ENCODE peak calls at places on chromosome 7, in six cellular contexts. One of them, this sample, is unnamed.
A peak's percentile ranks its signal among the peaks of the same experiment; 100 is the strongest.

GRCh38 chr7:36261019-36261754 is 108.1 kb downstream of the EEPD1 start:
- DNase-seq in breast epithelium: no peak
- DNase-seq in adrenal gland: no peak
- DNase-seq in left cardiac atrium: no peak
- DNase-seq in GOT3: no peak
- DNase-seq in GM03348: no peak
- DNase-seq in this sample: no peak

GRCh38 chr7:70695804-70696104 is 436.2 kb upstream of the GALNT17 start:
- DNase-seq in breast epithelium: no peak
- DNase-seq in left cardiac atrium: no peak
- DNase-seq in adrenal gland: no peak
- DNase-seq in GOT3: no peak
- DNase-seq in GM03348: no peak
- DNase-seq in this sample: no peak

GRCh38 chr7:125090596-125090995 is 161.0 kb upstream of the POT1 start:
- DNase-seq in GOT3: no peak
- DNase-seq in GM03348: no peak
- DNase-seq in breast epithelium: no peak
- DNase-seq in left cardiac atrium: no peak
- DNase-seq in adrenal gland: no peak
- DNase-seq in this sample: no peak

GRCh38 chr7:95871078-95871848 is 98.9 kb downstream of the DYNC1I1 start:
- DNase-seq in adrenal gland: peak; percentile 62
- DNase-seq in breast epithelium: no peak
- DNase-seq in GM03348: peak; percentile 65
- DNase-seq in GOT3: no peak
- DNase-seq in left cardiac atrium: no peak
- DNase-seq in this sample: no peak

GRCh38 chr7:78499283-78499682 is 700.7 kb downstream of the PHTF2 start:
- DNase-seq in GM03348: peak; percentile 33
- DNase-seq in GOT3: no peak
- DNase-seq in adrenal gland: no peak
- DNase-seq in breast epithelium: no peak
- DNase-seq in left cardiac atrium: no peak
- DNase-seq in this sample: no peak

GRCh38 chr7:21412291-21412896 is 15.5 kb upstream of the SP4 start:
- DNase-seq in left cardiac atrium: no peak
- DNase-seq in GOT3: no peak
- DNase-seq in adrenal gland: no peak
- DNase-seq in breast epithelium: no peak
- DNase-seq in GM03348: no peak
- DNase-seq in this sample: no peak

GRCh38 chr7:138975343-138976104 is 5.7 kb downstream of the KIAA1549 start:
- DNase-seq in adrenal gland: no peak
- DNase-seq in GOT3: no peak
- DNase-seq in left cardiac atrium: no peak
- DNase-seq in breast epithelium: no peak
- DNase-seq in GM03348: no peak
- DNase-seq in this sample: no peak

GRCh38 chr7:71752171-71752935 is 620.4 kb downstream of the GALNT17 start:
- DNase-seq in adrenal gland: peak; percentile 57
- DNase-seq in GOT3: no peak
- DNase-seq in left cardiac atrium: peak; percentile 31
- DNase-seq in breast epithelium: no peak
- DNase-seq in GM03348: peak; percentile 79
- DNase-seq in this sample: peak; percentile 40

GRCh38 chr7:55171157-55171556 is 152.3 kb downstream of the EGFR start:
- DNase-seq in breast epithelium: no peak
- DNase-seq in GOT3: no peak
- DNase-seq in left cardiac atrium: no peak
- DNase-seq in GM03348: no peak
- DNase-seq in adrenal gland: no peak
- DNase-seq in this sample: no peak

GRCh38 chr7:135169936-135170222 is 628 bp downstream of the CYREN start:
- DNase-seq in adrenal gland: no peak
- DNase-seq in breast epithelium: no peak
- DNase-seq in GM03348: no peak
- DNase-seq in GOT3: no peak
- DNase-seq in left cardiac atrium: no peak
- DNase-seq in this sample: no peak